ENCODE peak calls at places on chromosomes 5 and 9, in seven cellular contexts. One of them, this sample, is unnamed.

GRCh38 chr5:72210913-72211670 is 103.8 kb downstream of the MAP1B start:
- DNase-seq in T-helper 9 cell: no peak
- DNase-seq in NAMALWA: no peak
- DNase-seq in activated T-helper 1 cell treated with anti-CD3 and anti-CD28 coated beads, Interleukin-12 subunit alpha, Interleukin-12 subunit beta, Interleukin-2, Interleukin-4 antibody, amounts not matched to agents 30 ng/mL and 10 ng/mL and 1 ng/mL, durations not matched to agents 14 hours and 24 hours and 36 hours: no peak
- DNase-seq in lower lobe of right lung: no peak
- DNase-seq in GOT3: no peak
- DNase-seq in stimulated activated CD4-positive, alpha-beta T cell treated with anti-CD3 and anti-CD28 coated beads, Interleukin-12 subunit alpha, Interleukin-12 subunit beta, amount 100 ng/mL, for 4 hours: no peak
- DNase-seq in this sample: no peak

GRCh38 chr5:90227688-90228087 is 181.9 kb downstream of the CETN3 start:
- DNase-seq in lower lobe of right lung: no peak
- DNase-seq in NAMALWA: no peak
- DNase-seq in activated T-helper 1 cell treated with anti-CD3 and anti-CD28 coated beads, Interleukin-12 subunit alpha, Interleukin-12 subunit beta, Interleukin-2, Interleukin-4 antibody, amounts not matched to agents 30 ng/mL and 10 ng/mL and 1 ng/mL, durations not matched to agents 14 hours and 24 hours and 36 hours: no peak
- DNase-seq in T-helper 9 cell: no peak
- DNase-seq in GOT3: no peak
- DNase-seq in stimulated activated CD4-positive, alpha-beta T cell treated with anti-CD3 and anti-CD28 coated beads, Interleukin-12 subunit alpha, Interleukin-12 subunit beta, amount 100 ng/mL, for 4 hours: no peak
- DNase-seq in this sample: no peak

GRCh38 chr5:58905944-58906343 is 323.1 kb downstream of the RAB3C start:
- DNase-seq in GOT3: no peak
- DNase-seq in T-helper 9 cell: no peak
- DNase-seq in stimulated activated CD4-positive, alpha-beta T cell treated with anti-CD3 and anti-CD28 coated beads, Interleukin-12 subunit alpha, Interleukin-12 subunit beta, amount 100 ng/mL, for 4 hours: no peak
- DNase-seq in activated T-helper 1 cell treated with anti-CD3 and anti-CD28 coated beads, Interleukin-12 subunit alpha, Interleukin-12 subunit beta, Interleukin-2, Interleukin-4 antibody, amounts not matched to agents 30 ng/mL and 10 ng/mL and 1 ng/mL, durations not matched to agents 14 hours and 24 hours and 36 hours: no peak
- DNase-seq in NAMALWA: no peak
- DNase-seq in lower lobe of right lung: no peak
- DNase-seq in this sample: no peak

GRCh38 chr5:71706906-71707305 is 12.2 kb upstream of the CARTPT start:
- DNase-seq in GOT3: no peak
- DNase-seq in NAMALWA: no peak
- DNase-seq in activated T-helper 1 cell treated with anti-CD3 and anti-CD28 coated beads, Interleukin-12 subunit alpha, Interleukin-12 subunit beta, Interleukin-2, Interleukin-4 antibody, amounts not matched to agents 30 ng/mL and 10 ng/mL and 1 ng/mL, durations not matched to agents 14 hours and 24 hours and 36 hours: no peak
- DNase-seq in lower lobe of right lung: no peak
- DNase-seq in stimulated activated CD4-positive, alpha-beta T cell treated with anti-CD3 and anti-CD28 coated beads, Interleukin-12 subunit alpha, Interleukin-12 subunit beta, amount 100 ng/mL, for 4 hours: no peak
- DNase-seq in T-helper 9 cell: no peak
- DNase-seq in this sample: no peak

GRCh38 chr5:4802044-4802443 is 338.1 kb upstream of the ADAMTS16 start:
- DNase-seq in activated T-helper 1 cell treated with anti-CD3 and anti-CD28 coated beads, Interleukin-12 subunit alpha, Interleukin-12 subunit beta, Interleukin-2, Interleukin-4 antibody, amounts not matched to agents 30 ng/mL and 10 ng/mL and 1 ng/mL, durations not matched to agents 14 hours and 24 hours and 36 hours: no peak
- DNase-seq in stimulated activated CD4-positive, alpha-beta T cell treated with anti-CD3 and anti-CD28 coated beads, Interleukin-12 subunit alpha, Interleukin-12 subunit beta, amount 100 ng/mL, for 4 hours: no peak
- DNase-seq in NAMALWA: no peak
- DNase-seq in T-helper 9 cell: no peak
- DNase-seq in GOT3: no peak
- DNase-seq in lower lobe of right lung: no peak
- DNase-seq in this sample: no peak

GRCh38 chr5:166581827-166582226 is 1709.6 kb upstream of the WWC1 start:
- DNase-seq in GOT3: no peak
- DNase-seq in lower lobe of right lung: no peak
- DNase-seq in stimulated activated CD4-positive, alpha-beta T cell treated with anti-CD3 and anti-CD28 coated beads, Interleukin-12 subunit alpha, Interleukin-12 subunit beta, amount 100 ng/mL, for 4 hours: no peak
- DNase-seq in T-helper 9 cell: no peak
- DNase-seq in NAMALWA: no peak
- DNase-seq in activated T-helper 1 cell treated with anti-CD3 and anti-CD28 coated beads, Interleukin-12 subunit alpha, Interleukin-12 subunit beta, Interleukin-2, Interleukin-4 antibody, amounts not matched to agents 30 ng/mL and 10 ng/mL and 1 ng/mL, durations not matched to agents 14 hours and 24 hours and 36 hours: no peak
- DNase-seq in this sample: no peak

GRCh38 chr9:126752376-126752775 is 52.5 kb upstream of the ZBTB43 start:
- DNase-seq in GOT3: no peak
- DNase-seq in lower lobe of right lung: no peak
- DNase-seq in NAMALWA: no peak
- DNase-seq in stimulated activated CD4-positive, alpha-beta T cell treated with anti-CD3 and anti-CD28 coated beads, Interleukin-12 subunit alpha, Interleukin-12 subunit beta, amount 100 ng/mL, for 4 hours: no peak
- DNase-seq in activated T-helper 1 cell treated with anti-CD3 and anti-CD28 coated beads, Interleukin-12 subunit alpha, Interleukin-12 subunit beta, Interleukin-2, Interleukin-4 antibody, amounts not matched to agents 30 ng/mL and 10 ng/mL and 1 ng/mL, durations not matched to agents 14 hours and 24 hours and 36 hours: no peak
- DNase-seq in T-helper 9 cell: no peak
- DNase-seq in this sample: no peak

GRCh38 chr5:139951296-139951924 is 91.7 kb downstream of the NRG2 start:
- DNase-seq in activated T-helper 1 cell treated with anti-CD3 and anti-CD28 coated beads, Interleukin-12 subunit alpha, Interleukin-12 subunit beta, Interleukin-2, Interleukin-4 antibody, amounts not matched to agents 30 ng/mL and 10 ng/mL and 1 ng/mL, durations not matched to agents 14 hours and 24 hours and 36 hours: no peak
- DNase-seq in NAMALWA: no peak
- DNase-seq in stimulated activated CD4-positive, alpha-beta T cell treated with anti-CD3 and anti-CD28 coated beads, Interleukin-12 subunit alpha, Interleukin-12 subunit beta, amount 100 ng/mL, for 4 hours: no peak
- DNase-seq in GOT3: no peak
- DNase-seq in T-helper 9 cell: no peak
- DNase-seq in lower lobe of right lung: no peak
- DNase-seq in this sample: no peak

GRCh38 chr5:35884125-35884788 is 27.6 kb downstream of the IL7R start:
- DNase-seq in activated T-helper 1 cell treated with anti-CD3 and anti-CD28 coated beads, Interleukin-12 subunit alpha, Interleukin-12 subunit beta, Interleukin-2, Interleukin-4 antibody, amounts not matched to agents 30 ng/mL and 10 ng/mL and 1 ng/mL, durations not matched to agents 14 hours and 24 hours and 36 hours: no peak
- DNase-seq in lower lobe of right lung: no peak
- DNase-seq in T-helper 9 cell: no peak
- DNase-seq in stimulated activated CD4-positive, alpha-beta T cell treated with anti-CD3 and anti-CD28 coated beads, Interleukin-12 subunit alpha, Interleukin-12 subunit beta, amount 100 ng/mL, for 4 hours: no peak
- DNase-seq in NAMALWA: peak
- DNase-seq in GOT3: no peak
- DNase-seq in this sample: no peak

GRCh38 chr5:961711-962240 is 46.8 kb upstream of the NKD2 start:
- DNase-seq in GOT3: no peak
- DNase-seq in stimulated activated CD4-positive, alpha-beta T cell treated with anti-CD3 and anti-CD28 coated beads, Interleukin-12 subunit alpha, Interleukin-12 subunit beta, amount 100 ng/mL, for 4 hours: no peak
- DNase-seq in activated T-helper 1 cell treated with anti-CD3 and anti-CD28 coated beads, Interleukin-12 subunit alpha, Interleukin-12 subunit beta, Interleukin-2, Interleukin-4 antibody, amounts not matched to agents 30 ng/mL and 10 ng/mL and 1 ng/mL, durations not matched to agents 14 hours and 24 hours and 36 hours: no peak
- DNase-seq in NAMALWA: no peak
- DNase-seq in lower lobe of right lung: no peak
- DNase-seq in T-helper 9 cell: no peak
- DNase-seq in this sample: peak

GRCh38 chr9:6771722-6772121 is 13.9 kb downstream of the KDM4C start:
- DNase-seq in stimulated activated CD4-positive, alpha-beta T cell treated with anti-CD3 and anti-CD28 coated beads, Interleukin-12 subunit alpha, Interleukin-12 subunit beta, amount 100 ng/mL, for 4 hours: no peak
- DNase-seq in GOT3: no peak
- DNase-seq in NAMALWA: no peak
- DNase-seq in lower lobe of right lung: no peak
- DNase-seq in activated T-helper 1 cell treated with anti-CD3 and anti-CD28 coated beads, Interleukin-12 subunit alpha, Interleukin-12 subunit beta, Interleukin-2, Interleukin-4 antibody, amounts not matched to agents 30 ng/mL and 10 ng/mL and 1 ng/mL, durations not matched to agents 14 hours and 24 hours and 36 hours: no peak
- DNase-seq in T-helper 9 cell: no peak
- DNase-seq in this sample: no peak

GRCh38 chr9:105911104-105911911 is 217.0 kb downstream of the TMEM38B start:
- DNase-seq in lower lobe of right lung: no peak
- DNase-seq in stimulated activated CD4-positive, alpha-beta T cell treated with anti-CD3 and anti-CD28 coated beads, Interleukin-12 subunit alpha, Interleukin-12 subunit beta, amount 100 ng/mL, for 4 hours: no peak
- DNase-seq in activated T-helper 1 cell treated with anti-CD3 and anti-CD28 coated beads, Interleukin-12 subunit alpha, Interleukin-12 subunit beta, Interleukin-2, Interleukin-4 antibody, amounts not matched to agents 30 ng/mL and 10 ng/mL and 1 ng/mL, durations not matched to agents 14 hours and 24 hours and 36 hours: no peak
- DNase-seq in GOT3: no peak
- DNase-seq in T-helper 9 cell: no peak
- DNase-seq in NAMALWA: no peak
- DNase-seq in this sample: no peak

GRCh38 chr5:181088289-181088688 is 42.7 kb downstream of the OR2V1 start:
- DNase-seq in NAMALWA: peak
- DNase-seq in GOT3: no peak
- DNase-seq in lower lobe of right lung: no peak
- DNase-seq in activated T-helper 1 cell treated with anti-CD3 and anti-CD28 coated beads, Interleukin-12 subunit alpha, Interleukin-12 subunit beta, Interleukin-2, Interleukin-4 antibody, amounts not matched to agents 30 ng/mL and 10 ng/mL and 1 ng/mL, durations not matched to agents 14 hours and 24 hours and 36 hours: no peak
- DNase-seq in T-helper 9 cell: no peak
- DNase-seq in stimulated activated CD4-positive, alpha-beta T cell treated with anti-CD3 and anti-CD28 coated beads, Interleukin-12 subunit alpha, Interleukin-12 subunit beta, amount 100 ng/mL, for 4 hours: no peak
- DNase-seq in this sample: no peak

GRCh38 chr5:86861514-86861913 is 243.8 kb downstream of the COX7C start:
- DNase-seq in activated T-helper 1 cell treated with anti-CD3 and anti-CD28 coated beads, Interleukin-12 subunit alpha, Interleukin-12 subunit beta, Interleukin-2, Interleukin-4 antibody, amounts not matched to agents 30 ng/mL and 10 ng/mL and 1 ng/mL, durations not matched to agents 14 hours and 24 hours and 36 hours: no peak
- DNase-seq in stimulated activated CD4-positive, alpha-beta T cell treated with anti-CD3 and anti-CD28 coated beads, Interleukin-12 subunit alpha, Interleukin-12 subunit beta, amount 100 ng/mL, for 4 hours: no peak
- DNase-seq in NAMALWA: no peak
- DNase-seq in lower lobe of right lung: no peak
- DNase-seq in T-helper 9 cell: no peak
- DNase-seq in GOT3: no peak
- DNase-seq in this sample: no peak

GRCh38 chr5:10439692-10440091 is 2.0 kb upstream of the ROPN1L start:
- DNase-seq in T-helper 9 cell: no peak
- DNase-seq in GOT3: no peak
- DNase-seq in activated T-helper 1 cell treated with anti-CD3 and anti-CD28 coated beads, Interleukin-12 subunit alpha, Interleukin-12 subunit beta, Interleukin-2, Interleukin-4 antibody, amounts not matched to agents 30 ng/mL and 10 ng/mL and 1 ng/mL, durations not matched to agents 14 hours and 24 hours and 36 hours: no peak
- DNase-seq in lower lobe of right lung: no peak
- DNase-seq in NAMALWA: no peak
- DNase-seq in stimulated activated CD4-positive, alpha-beta T cell treated with anti-CD3 and anti-CD28 coated beads, Interleukin-12 subunit alpha, Interleukin-12 subunit beta, amount 100 ng/mL, for 4 hours: no peak
- DNase-seq in this sample: no peak

GRCh38 chr5:113029614-113030013 is 53.0 kb downstream of the DCP2 start:
- DNase-seq in stimulated activated CD4-positive, alpha-beta T cell treated with anti-CD3 and anti-CD28 coated beads, Interleukin-12 subunit alpha, Interleukin-12 subunit beta, amount 100 ng/mL, for 4 hours: no peak
- DNase-seq in activated T-helper 1 cell treated with anti-CD3 and anti-CD28 coated beads, Interleukin-12 subunit alpha, Interleukin-12 subunit beta, Interleukin-2, Interleukin-4 antibody, amounts not matched to agents 30 ng/mL and 10 ng/mL and 1 ng/mL, durations not matched to agents 14 hours and 24 hours and 36 hours: no peak
- DNase-seq in GOT3: no peak
- DNase-seq in lower lobe of right lung: no peak
- DNase-seq in T-helper 9 cell: no peak
- DNase-seq in NAMALWA: no peak
- DNase-seq in this sample: no peak

GRCh38 chr9:128636024-128636390 is 20.6 kb downstream of the DYNC2I2 start:
- DNase-seq in stimulated activated CD4-positive, alpha-beta T cell treated with anti-CD3 and anti-CD28 coated beads, Interleukin-12 subunit alpha, Interleukin-12 subunit beta, amount 100 ng/mL, for 4 hours: no peak
- DNase-seq in T-helper 9 cell: no peak
- DNase-seq in GOT3: no peak
- DNase-seq in lower lobe of right lung: peak
- DNase-seq in activated T-helper 1 cell treated with anti-CD3 and anti-CD28 coated beads, Interleukin-12 subunit alpha, Interleukin-12 subunit beta, Interleukin-2, Interleukin-4 antibody, amounts not matched to agents 30 ng/mL and 10 ng/mL and 1 ng/mL, durations not matched to agents 14 hours and 24 hours and 36 hours: no peak
- DNase-seq in NAMALWA: no peak
- DNase-seq in this sample: no peak

GRCh38 chr5:108801776-108802175 is 54.1 kb downstream of the FER start:
- DNase-seq in T-helper 9 cell: no peak
- DNase-seq in activated T-helper 1 cell treated with anti-CD3 and anti-CD28 coated beads, Interleukin-12 subunit alpha, Interleukin-12 subunit beta, Interleukin-2, Interleukin-4 antibody, amounts not matched to agents 30 ng/mL and 10 ng/mL and 1 ng/mL, durations not matched to agents 14 hours and 24 hours and 36 hours: no peak
- DNase-seq in GOT3: no peak
- DNase-seq in NAMALWA: no peak
- DNase-seq in stimulated activated CD4-positive, alpha-beta T cell treated with anti-CD3 and anti-CD28 coated beads, Interleukin-12 subunit alpha, Interleukin-12 subunit beta, amount 100 ng/mL, for 4 hours: no peak
- DNase-seq in lower lobe of right lung: no peak
- DNase-seq in this sample: no peak

GRCh38 chr5:56838409-56839039 is 23.2 kb downstream of the MAP3K1 start:
- DNase-seq in activated T-helper 1 cell treated with anti-CD3 and anti-CD28 coated beads, Interleukin-12 subunit alpha, Interleukin-12 subunit beta, Interleukin-2, Interleukin-4 antibody, amounts not matched to agents 30 ng/mL and 10 ng/mL and 1 ng/mL, durations not matched to agents 14 hours and 24 hours and 36 hours: no peak
- DNase-seq in stimulated activated CD4-positive, alpha-beta T cell treated with anti-CD3 and anti-CD28 coated beads, Interleukin-12 subunit alpha, Interleukin-12 subunit beta, amount 100 ng/mL, for 4 hours: no peak
- DNase-seq in NAMALWA: peak
- DNase-seq in GOT3: no peak
- DNase-seq in lower lobe of right lung: no peak
- DNase-seq in T-helper 9 cell: no peak
- DNase-seq in this sample: no peak

GRCh38 chr5:177538876-177539275 is 15.5 kb downstream of the FAM193B start:
- DNase-seq in NAMALWA: no peak
- DNase-seq in T-helper 9 cell: no peak
- DNase-seq in activated T-helper 1 cell treated with anti-CD3 and anti-CD28 coated beads, Interleukin-12 subunit alpha, Interleukin-12 subunit beta, Interleukin-2, Interleukin-4 antibody, amounts not matched to agents 30 ng/mL and 10 ng/mL and 1 ng/mL, durations not matched to agents 14 hours and 24 hours and 36 hours: no peak
- DNase-seq in lower lobe of right lung: no peak
- DNase-seq in GOT3: no peak
- DNase-seq in stimulated activated CD4-positive, alpha-beta T cell treated with anti-CD3 and anti-CD28 coated beads, Interleukin-12 subunit alpha, Interleukin-12 subunit beta, amount 100 ng/mL, for 4 hours: no peak
- DNase-seq in this sample: no peak

GRCh38 chr9:71797266-71797665 is 29.0 kb upstream of the CEMIP2 start:
- DNase-seq in stimulated activated CD4-positive, alpha-beta T cell treated with anti-CD3 and anti-CD28 coated beads, Interleukin-12 subunit alpha, Interleukin-12 subunit beta, amount 100 ng/mL, for 4 hours: no peak
- DNase-seq in GOT3: no peak
- DNase-seq in lower lobe of right lung: no peak
- DNase-seq in activated T-helper 1 cell treated with anti-CD3 and anti-CD28 coated beads, Interleukin-12 subunit alpha, Interleukin-12 subunit beta, Interleukin-2, Interleukin-4 antibody, amounts not matched to agents 30 ng/mL and 10 ng/mL and 1 ng/mL, durations not matched to agents 14 hours and 24 hours and 36 hours: no peak
- DNase-seq in NAMALWA: no peak
- DNase-seq in T-helper 9 cell: no peak
- DNase-seq in this sample: no peak

GRCh38 chr5:83718936-83719495 is 1.6 kb downstream of the HAPLN1 start:
- DNase-seq in activated T-helper 1 cell treated with anti-CD3 and anti-CD28 coated beads, Interleukin-12 subunit alpha, Interleukin-12 subunit beta, Interleukin-2, Interleukin-4 antibody, amounts not matched to agents 30 ng/mL and 10 ng/mL and 1 ng/mL, durations not matched to agents 14 hours and 24 hours and 36 hours: no peak
- DNase-seq in T-helper 9 cell: no peak
- DNase-seq in NAMALWA: no peak
- DNase-seq in lower lobe of right lung: no peak
- DNase-seq in stimulated activated CD4-positive, alpha-beta T cell treated with anti-CD3 and anti-CD28 coated beads, Interleukin-12 subunit alpha, Interleukin-12 subunit beta, amount 100 ng/mL, for 4 hours: no peak
- DNase-seq in GOT3: no peak
- DNase-seq in this sample: no peak

GRCh38 chr9:136847065-136847826 is 2.0 kb upstream of the PHPT1 start:
- DNase-seq in T-helper 9 cell: no peak
- DNase-seq in NAMALWA: peak
- DNase-seq in stimulated activated CD4-positive, alpha-beta T cell treated with anti-CD3 and anti-CD28 coated beads, Interleukin-12 subunit alpha, Interleukin-12 subunit beta, amount 100 ng/mL, for 4 hours: no peak
- DNase-seq in lower lobe of right lung: peak
- DNase-seq in GOT3: no peak
- DNase-seq in activated T-helper 1 cell treated with anti-CD3 and anti-CD28 coated beads, Interleukin-12 subunit alpha, Interleukin-12 subunit beta, Interleukin-2, Interleukin-4 antibody, amounts not matched to agents 30 ng/mL and 10 ng/mL and 1 ng/mL, durations not matched to agents 14 hours and 24 hours and 36 hours: no peak
- DNase-seq in this sample: no peak

GRCh38 chr5:147559725-147560124 is 49.9 kb upstream of the DPYSL3 start:
- DNase-seq in NAMALWA: no peak
- DNase-seq in activated T-helper 1 cell treated with anti-CD3 and anti-CD28 coated beads, Interleukin-12 subunit alpha, Interleukin-12 subunit beta, Interleukin-2, Interleukin-4 antibody, amounts not matched to agents 30 ng/mL and 10 ng/mL and 1 ng/mL, durations not matched to agents 14 hours and 24 hours and 36 hours: no peak
- DNase-seq in GOT3: no peak
- DNase-seq in stimulated activated CD4-positive, alpha-beta T cell treated with anti-CD3 and anti-CD28 coated beads, Interleukin-12 subunit alpha, Interleukin-12 subunit beta, amount 100 ng/mL, for 4 hours: no peak
- DNase-seq in T-helper 9 cell: no peak
- DNase-seq in lower lobe of right lung: no peak
- DNase-seq in this sample: no peak

GRCh38 chr5:154860123-154860522 is 1.7 kb downstream of the CNOT8 start:
- DNase-seq in T-helper 9 cell: no peak
- DNase-seq in NAMALWA: peak
- DNase-seq in lower lobe of right lung: peak
- DNase-seq in GOT3: no peak
- DNase-seq in activated T-helper 1 cell treated with anti-CD3 and anti-CD28 coated beads, Interleukin-12 subunit alpha, Interleukin-12 subunit beta, Interleukin-2, Interleukin-4 antibody, amounts not matched to agents 30 ng/mL and 10 ng/mL and 1 ng/mL, durations not matched to agents 14 hours and 24 hours and 36 hours: no peak
- DNase-seq in stimulated activated CD4-positive, alpha-beta T cell treated with anti-CD3 and anti-CD28 coated beads, Interleukin-12 subunit alpha, Interleukin-12 subunit beta, amount 100 ng/mL, for 4 hours: no peak
- DNase-seq in this sample: no peak

GRCh38 chr9:131707677-131708612 is 31.9 kb downstream of the RAPGEF1 start:
- DNase-seq in GOT3: no peak
- DNase-seq in lower lobe of right lung: peak
- DNase-seq in stimulated activated CD4-positive, alpha-beta T cell treated with anti-CD3 and anti-CD28 coated beads, Interleukin-12 subunit alpha, Interleukin-12 subunit beta, amount 100 ng/mL, for 4 hours: no peak
- DNase-seq in T-helper 9 cell: no peak
- DNase-seq in NAMALWA: peak
- DNase-seq in activated T-helper 1 cell treated with anti-CD3 and anti-CD28 coated beads, Interleukin-12 subunit alpha, Interleukin-12 subunit beta, Interleukin-2, Interleukin-4 antibody, amounts not matched to agents 30 ng/mL and 10 ng/mL and 1 ng/mL, durations not matched to agents 14 hours and 24 hours and 36 hours: no peak
- DNase-seq in this sample: no peak

This sample was measured in spleen.